ENCODE peak calls at places on chromosome 13, in ten cellular contexts. One of them, this sample, is unnamed.

GRCh38 chr13:69580255-69580654 is 527.4 kb upstream of the ATXN8OS start:
- DNase-seq in thoracic aorta: no peak
- DNase-seq in MM.1S: no peak
- DNase-seq in brain microvascular endothelial cell: no peak
- DNase-seq in right atrium auricular region: no peak
- DNase-seq in central memory CD4-positive, alpha-beta T cell: no peak
- DNase-seq in stimulated activated CD4-positive, alpha-beta T cell treated with anti-CD3 and anti-CD28 coated beads, Interleukin-4, amount 100 ng/mL, for 24 hours: no peak
- DNase-seq in AG04450: no peak
- DNase-seq in Calu3: no peak
- DNase-seq in T-helper 1 cell: no peak
- DNase-seq in this sample: no peak

GRCh38 chr13:31322025-31322424 is 122.2 kb downstream of the B3GLCT start:
- DNase-seq in T-helper 1 cell: no peak
- DNase-seq in brain microvascular endothelial cell: peak
- DNase-seq in AG04450: no peak
- DNase-seq in central memory CD4-positive, alpha-beta T cell: no peak
- DNase-seq in right atrium auricular region: peak
- DNase-seq in stimulated activated CD4-positive, alpha-beta T cell treated with anti-CD3 and anti-CD28 coated beads, Interleukin-4, amount 100 ng/mL, for 24 hours: no peak
- DNase-seq in MM.1S: no peak
- DNase-seq in Calu3: no peak
- DNase-seq in thoracic aorta: no peak
- DNase-seq in this sample: no peak

GRCh38 chr13:52001120-52001731 is 10.0 kb downstream of the ATP7B start:
- DNase-seq in thoracic aorta: no peak
- DNase-seq in right atrium auricular region: no peak
- DNase-seq in stimulated activated CD4-positive, alpha-beta T cell treated with anti-CD3 and anti-CD28 coated beads, Interleukin-4, amount 100 ng/mL, for 24 hours: no peak
- DNase-seq in brain microvascular endothelial cell: no peak
- DNase-seq in MM.1S: peak
- DNase-seq in AG04450: peak
- DNase-seq in Calu3: no peak
- DNase-seq in T-helper 1 cell: no peak
- DNase-seq in central memory CD4-positive, alpha-beta T cell: peak
- DNase-seq in this sample: no peak

GRCh38 chr13:108086678-108087077 is 128.7 kb downstream of the LIG4 start:
- DNase-seq in central memory CD4-positive, alpha-beta T cell: no peak
- DNase-seq in Calu3: peak
- DNase-seq in brain microvascular endothelial cell: peak
- DNase-seq in MM.1S: no peak
- DNase-seq in T-helper 1 cell: no peak
- DNase-seq in stimulated activated CD4-positive, alpha-beta T cell treated with anti-CD3 and anti-CD28 coated beads, Interleukin-4, amount 100 ng/mL, for 24 hours: no peak
- DNase-seq in right atrium auricular region: no peak
- DNase-seq in thoracic aorta: no peak
- DNase-seq in AG04450: peak
- DNase-seq in this sample: no peak

GRCh38 chr13:43269037-43269476 is 245.7 kb downstream of the DNAJC15 start:
- DNase-seq in Calu3: peak
- DNase-seq in central memory CD4-positive, alpha-beta T cell: no peak
- DNase-seq in brain microvascular endothelial cell: peak
- DNase-seq in stimulated activated CD4-positive, alpha-beta T cell treated with anti-CD3 and anti-CD28 coated beads, Interleukin-4, amount 100 ng/mL, for 24 hours: no peak
- DNase-seq in T-helper 1 cell: no peak
- DNase-seq in MM.1S: no peak
- DNase-seq in right atrium auricular region: no peak
- DNase-seq in AG04450: peak
- DNase-seq in thoracic aorta: no peak
- DNase-seq in this sample: no peak

GRCh38 chr13:101429733-101430132 is 13.4 kb upstream of the NALCN start:
- DNase-seq in thoracic aorta: no peak
- DNase-seq in central memory CD4-positive, alpha-beta T cell: no peak
- DNase-seq in Calu3: no peak
- DNase-seq in MM.1S: no peak
- DNase-seq in stimulated activated CD4-positive, alpha-beta T cell treated with anti-CD3 and anti-CD28 coated beads, Interleukin-4, amount 100 ng/mL, for 24 hours: no peak
- DNase-seq in right atrium auricular region: no peak
- DNase-seq in T-helper 1 cell: no peak
- DNase-seq in AG04450: no peak
- DNase-seq in brain microvascular endothelial cell: no peak
- DNase-seq in this sample: no peak

GRCh38 chr13:84870190-84870589 is 929.0 kb downstream of the SLITRK6 start:
- DNase-seq in right atrium auricular region: no peak
- DNase-seq in central memory CD4-positive, alpha-beta T cell: no peak
- DNase-seq in stimulated activated CD4-positive, alpha-beta T cell treated with anti-CD3 and anti-CD28 coated beads, Interleukin-4, amount 100 ng/mL, for 24 hours: no peak
- DNase-seq in T-helper 1 cell: no peak
- DNase-seq in thoracic aorta: no peak
- DNase-seq in brain microvascular endothelial cell: no peak
- DNase-seq in AG04450: no peak
- DNase-seq in MM.1S: peak
- DNase-seq in Calu3: no peak
- DNase-seq in this sample: no peak

GRCh38 chr13:104586010-104586746 is 1520.0 kb upstream of the SLC10A2 start:
- DNase-seq in stimulated activated CD4-positive, alpha-beta T cell treated with anti-CD3 and anti-CD28 coated beads, Interleukin-4, amount 100 ng/mL, for 24 hours: no peak
- DNase-seq in Calu3: peak
- DNase-seq in central memory CD4-positive, alpha-beta T cell: no peak
- DNase-seq in MM.1S: no peak
- DNase-seq in AG04450: peak
- DNase-seq in brain microvascular endothelial cell: peak
- DNase-seq in T-helper 1 cell: no peak
- DNase-seq in thoracic aorta: no peak
- DNase-seq in right atrium auricular region: no peak
- DNase-seq in this sample: no peak

GRCh38 chr13:49585220-49586157 is at the start of gene RCBTB1:
- DNase-seq in brain microvascular endothelial cell: peak
- DNase-seq in stimulated activated CD4-positive, alpha-beta T cell treated with anti-CD3 and anti-CD28 coated beads, Interleukin-4, amount 100 ng/mL, for 24 hours: peak
- DNase-seq in AG04450: no peak
- DNase-seq in MM.1S: peak
- DNase-seq in central memory CD4-positive, alpha-beta T cell: peak
- DNase-seq in right atrium auricular region: peak
- DNase-seq in T-helper 1 cell: peak
- DNase-seq in Calu3: peak
- DNase-seq in thoracic aorta: peak
- DNase-seq in this sample: peak

GRCh38 chr13:23956106-23956505 is 58.8 kb upstream of the C1QTNF9B start:
- DNase-seq in T-helper 1 cell: no peak
- DNase-seq in stimulated activated CD4-positive, alpha-beta T cell treated with anti-CD3 and anti-CD28 coated beads, Interleukin-4, amount 100 ng/mL, for 24 hours: no peak
- DNase-seq in AG04450: no peak
- DNase-seq in central memory CD4-positive, alpha-beta T cell: no peak
- DNase-seq in Calu3: peak
- DNase-seq in MM.1S: no peak
- DNase-seq in brain microvascular endothelial cell: peak
- DNase-seq in thoracic aorta: no peak
- DNase-seq in right atrium auricular region: no peak
- DNase-seq in this sample: peak

GRCh38 chr13:24128112-24128511 is 32.4 kb upstream of the SPATA13 start:
- DNase-seq in right atrium auricular region: no peak
- DNase-seq in brain microvascular endothelial cell: no peak
- DNase-seq in thoracic aorta: no peak
- DNase-seq in stimulated activated CD4-positive, alpha-beta T cell treated with anti-CD3 and anti-CD28 coated beads, Interleukin-4, amount 100 ng/mL, for 24 hours: no peak
- DNase-seq in MM.1S: no peak
- DNase-seq in central memory CD4-positive, alpha-beta T cell: no peak
- DNase-seq in AG04450: no peak
- DNase-seq in Calu3: no peak
- DNase-seq in T-helper 1 cell: no peak
- DNase-seq in this sample: no peak

GRCh38 chr13:99700468-99700867 is 199.2 kb downstream of the TM9SF2 start:
- DNase-seq in thoracic aorta: no peak
- DNase-seq in brain microvascular endothelial cell: no peak
- DNase-seq in T-helper 1 cell: no peak
- DNase-seq in Calu3: no peak
- DNase-seq in stimulated activated CD4-positive, alpha-beta T cell treated with anti-CD3 and anti-CD28 coated beads, Interleukin-4, amount 100 ng/mL, for 24 hours: no peak
- DNase-seq in right atrium auricular region: no peak
- DNase-seq in AG04450: no peak
- DNase-seq in central memory CD4-positive, alpha-beta T cell: no peak
- DNase-seq in MM.1S: no peak
- DNase-seq in this sample: no peak

GRCh38 chr13:67100723-67101122 is 129.4 kb downstream of the PCDH9 start:
- DNase-seq in central memory CD4-positive, alpha-beta T cell: no peak
- DNase-seq in Calu3: no peak
- DNase-seq in MM.1S: no peak
- DNase-seq in stimulated activated CD4-positive, alpha-beta T cell treated with anti-CD3 and anti-CD28 coated beads, Interleukin-4, amount 100 ng/mL, for 24 hours: no peak
- DNase-seq in AG04450: no peak
- DNase-seq in brain microvascular endothelial cell: no peak
- DNase-seq in T-helper 1 cell: no peak
- DNase-seq in right atrium auricular region: no peak
- DNase-seq in thoracic aorta: no peak
- DNase-seq in this sample: no peak

GRCh38 chr13:64488731-64489130 is 2741.4 kb downstream of the PCDH9 start:
- DNase-seq in thoracic aorta: no peak
- DNase-seq in right atrium auricular region: no peak
- DNase-seq in central memory CD4-positive, alpha-beta T cell: no peak
- DNase-seq in AG04450: no peak
- DNase-seq in T-helper 1 cell: no peak
- DNase-seq in Calu3: no peak
- DNase-seq in brain microvascular endothelial cell: no peak
- DNase-seq in MM.1S: no peak
- DNase-seq in stimulated activated CD4-positive, alpha-beta T cell treated with anti-CD3 and anti-CD28 coated beads, Interleukin-4, amount 100 ng/mL, for 24 hours: no peak
- DNase-seq in this sample: no peak

GRCh38 chr13:32214073-32214472 is 101.1 kb downstream of the ZAR1L start:
- DNase-seq in thoracic aorta: no peak
- DNase-seq in Calu3: no peak
- DNase-seq in right atrium auricular region: no peak
- DNase-seq in brain microvascular endothelial cell: no peak
- DNase-seq in stimulated activated CD4-positive, alpha-beta T cell treated with anti-CD3 and anti-CD28 coated beads, Interleukin-4, amount 100 ng/mL, for 24 hours: no peak
- DNase-seq in AG04450: no peak
- DNase-seq in central memory CD4-positive, alpha-beta T cell: no peak
- DNase-seq in MM.1S: no peak
- DNase-seq in T-helper 1 cell: no peak
- DNase-seq in this sample: no peak

GRCh38 chr13:108155185-108156106 is 59.9 kb downstream of the LIG4 start:
- DNase-seq in thoracic aorta: no peak
- DNase-seq in AG04450: no peak
- DNase-seq in right atrium auricular region: peak
- DNase-seq in brain microvascular endothelial cell: peak
- DNase-seq in T-helper 1 cell: peak
- DNase-seq in central memory CD4-positive, alpha-beta T cell: peak
- DNase-seq in stimulated activated CD4-positive, alpha-beta T cell treated with anti-CD3 and anti-CD28 coated beads, Interleukin-4, amount 100 ng/mL, for 24 hours: peak
- DNase-seq in Calu3: peak
- DNase-seq in MM.1S: peak
- DNase-seq in this sample: peak

GRCh38 chr13:106182404-106182803 is 353.1 kb downstream of the EFNB2 start:
- DNase-seq in MM.1S: no peak
- DNase-seq in brain microvascular endothelial cell: peak
- DNase-seq in T-helper 1 cell: no peak
- DNase-seq in thoracic aorta: no peak
- DNase-seq in right atrium auricular region: no peak
- DNase-seq in AG04450: peak
- DNase-seq in Calu3: peak
- DNase-seq in stimulated activated CD4-positive, alpha-beta T cell treated with anti-CD3 and anti-CD28 coated beads, Interleukin-4, amount 100 ng/mL, for 24 hours: no peak
- DNase-seq in central memory CD4-positive, alpha-beta T cell: no peak
- DNase-seq in this sample: no peak

GRCh38 chr13:48449656-48450055 is 36.7 kb upstream of the LPAR6 start:
- DNase-seq in Calu3: no peak
- DNase-seq in stimulated activated CD4-positive, alpha-beta T cell treated with anti-CD3 and anti-CD28 coated beads, Interleukin-4, amount 100 ng/mL, for 24 hours: no peak
- DNase-seq in thoracic aorta: no peak
- DNase-seq in T-helper 1 cell: no peak
- DNase-seq in central memory CD4-positive, alpha-beta T cell: no peak
- DNase-seq in right atrium auricular region: no peak
- DNase-seq in AG04450: no peak
- DNase-seq in MM.1S: no peak
- DNase-seq in brain microvascular endothelial cell: no peak
- DNase-seq in this sample: no peak

GRCh38 chr13:43303040-43303729 is 279.8 kb downstream of the DNAJC15 start:
- DNase-seq in Calu3: peak
- DNase-seq in brain microvascular endothelial cell: peak
- DNase-seq in stimulated activated CD4-positive, alpha-beta T cell treated with anti-CD3 and anti-CD28 coated beads, Interleukin-4, amount 100 ng/mL, for 24 hours: no peak
- DNase-seq in T-helper 1 cell: no peak
- DNase-seq in MM.1S: peak
- DNase-seq in central memory CD4-positive, alpha-beta T cell: no peak
- DNase-seq in AG04450: no peak
- DNase-seq in thoracic aorta: no peak
- DNase-seq in right atrium auricular region: no peak
- DNase-seq in this sample: no peak

GRCh38 chr13:35566340-35566739 is 89.9 kb upstream of the MAB21L1 start:
- DNase-seq in thoracic aorta: no peak
- DNase-seq in right atrium auricular region: no peak
- DNase-seq in Calu3: no peak
- DNase-seq in stimulated activated CD4-positive, alpha-beta T cell treated with anti-CD3 and anti-CD28 coated beads, Interleukin-4, amount 100 ng/mL, for 24 hours: no peak
- DNase-seq in AG04450: no peak
- DNase-seq in MM.1S: peak
- DNase-seq in central memory CD4-positive, alpha-beta T cell: no peak
- DNase-seq in T-helper 1 cell: no peak
- DNase-seq in brain microvascular endothelial cell: no peak
- DNase-seq in this sample: no peak

GRCh38 chr13:19959141-19959830 is 759 bp downstream of the ZMYM2 start:
- DNase-seq in right atrium auricular region: no peak
- DNase-seq in AG04450: no peak
- DNase-seq in MM.1S: peak
- DNase-seq in Calu3: peak
- DNase-seq in central memory CD4-positive, alpha-beta T cell: peak
- DNase-seq in stimulated activated CD4-positive, alpha-beta T cell treated with anti-CD3 and anti-CD28 coated beads, Interleukin-4, amount 100 ng/mL, for 24 hours: peak
- DNase-seq in brain microvascular endothelial cell: peak
- DNase-seq in T-helper 1 cell: peak
- DNase-seq in thoracic aorta: peak
- DNase-seq in this sample: peak

GRCh38 chr13:32211788-32212187 is 103.4 kb downstream of the ZAR1L start:
- DNase-seq in MM.1S: no peak
- DNase-seq in brain microvascular endothelial cell: peak
- DNase-seq in right atrium auricular region: no peak
- DNase-seq in stimulated activated CD4-positive, alpha-beta T cell treated with anti-CD3 and anti-CD28 coated beads, Interleukin-4, amount 100 ng/mL, for 24 hours: no peak
- DNase-seq in thoracic aorta: no peak
- DNase-seq in central memory CD4-positive, alpha-beta T cell: no peak
- DNase-seq in T-helper 1 cell: no peak
- DNase-seq in AG04450: peak
- DNase-seq in Calu3: no peak
- DNase-seq in this sample: no peak

GRCh38 chr13:39106216-39106995 is 68.2 kb downstream of the NHLRC3 start:
- DNase-seq in thoracic aorta: no peak
- DNase-seq in AG04450: no peak
- DNase-seq in MM.1S: no peak
- DNase-seq in right atrium auricular region: no peak
- DNase-seq in central memory CD4-positive, alpha-beta T cell: no peak
- DNase-seq in brain microvascular endothelial cell: no peak
- DNase-seq in Calu3: no peak
- DNase-seq in stimulated activated CD4-positive, alpha-beta T cell treated with anti-CD3 and anti-CD28 coated beads, Interleukin-4, amount 100 ng/mL, for 24 hours: no peak
- DNase-seq in T-helper 1 cell: no peak
- DNase-seq in this sample: no peak

GRCh38 chr13:38582133-38582532 is 104.7 kb upstream of the FREM2 start:
- DNase-seq in right atrium auricular region: no peak
- DNase-seq in T-helper 1 cell: no peak
- DNase-seq in stimulated activated CD4-positive, alpha-beta T cell treated with anti-CD3 and anti-CD28 coated beads, Interleukin-4, amount 100 ng/mL, for 24 hours: no peak
- DNase-seq in central memory CD4-positive, alpha-beta T cell: peak
- DNase-seq in brain microvascular endothelial cell: peak
- DNase-seq in Calu3: peak
- DNase-seq in AG04450: no peak
- DNase-seq in MM.1S: peak
- DNase-seq in thoracic aorta: no peak
- DNase-seq in this sample: no peak

GRCh38 chr13:66994097-66994496 is 236.0 kb downstream of the PCDH9 start:
- DNase-seq in thoracic aorta: peak
- DNase-seq in central memory CD4-positive, alpha-beta T cell: no peak
- DNase-seq in Calu3: no peak
- DNase-seq in brain microvascular endothelial cell: peak
- DNase-seq in AG04450: no peak
- DNase-seq in T-helper 1 cell: no peak
- DNase-seq in MM.1S: peak
- DNase-seq in right atrium auricular region: peak
- DNase-seq in stimulated activated CD4-positive, alpha-beta T cell treated with anti-CD3 and anti-CD28 coated beads, Interleukin-4, amount 100 ng/mL, for 24 hours: no peak
- DNase-seq in this sample: peak

GRCh38 chr13:46753137-46753536 is 43.8 kb downstream of the ESD start:
- DNase-seq in brain microvascular endothelial cell: no peak
- DNase-seq in AG04450: no peak
- DNase-seq in stimulated activated CD4-positive, alpha-beta T cell treated with anti-CD3 and anti-CD28 coated beads, Interleukin-4, amount 100 ng/mL, for 24 hours: no peak
- DNase-seq in Calu3: no peak
- DNase-seq in right atrium auricular region: no peak
- DNase-seq in MM.1S: no peak
- DNase-seq in central memory CD4-positive, alpha-beta T cell: no peak
- DNase-seq in thoracic aorta: no peak
- DNase-seq in T-helper 1 cell: no peak
- DNase-seq in this sample: no peak